ENCODE peak calls at places on chromosomes 4 and X, in five cellular contexts. One of them, this sample, is unnamed.

GRCh38 chr4:76373919-76374552 is 46.9 kb downstream of the CCDC158 start:
- DNase-seq in fibroblast of pulmonary artery: peak; percentile 71
- DNase-seq in fibroblast of mammary gland: peak; percentile 63
- DNase-seq in brain microvascular endothelial cell: peak; percentile 62
- DNase-seq in lower leg skin: no peak
- DNase-seq in this sample: no peak

GRCh38 chr4:107862658-107863057 is 37.9 kb downstream of the SGMS2 start:
- DNase-seq in fibroblast of mammary gland: peak; percentile 86
- DNase-seq in lower leg skin: peak; percentile 23
- DNase-seq in brain microvascular endothelial cell: peak; percentile 79
- DNase-seq in fibroblast of pulmonary artery: peak; percentile 87
- DNase-seq in this sample: no peak

GRCh38 chr4:169009281-169010124 is 552 bp downstream of the CBR4 start:
- DNase-seq in lower leg skin: peak; percentile 62
- DNase-seq in brain microvascular endothelial cell: peak; percentile 51
- DNase-seq in fibroblast of pulmonary artery: peak; percentile 62
- DNase-seq in fibroblast of mammary gland: peak; percentile 65
- DNase-seq in this sample: no peak

GRCh38 chrX:108091878-108092291 is 307 bp downstream of the ATG4A start:
- DNase-seq in brain microvascular endothelial cell: no peak
- DNase-seq in fibroblast of mammary gland: no peak
- DNase-seq in lower leg skin: no peak
- DNase-seq in fibroblast of pulmonary artery: no peak
- DNase-seq in this sample: no peak

GRCh38 chr4:1045595-1046201 is 34.3 kb downstream of the FGFRL1 start:
- DNase-seq in fibroblast of mammary gland: no peak
- DNase-seq in brain microvascular endothelial cell: no peak
- DNase-seq in lower leg skin: no peak
- DNase-seq in fibroblast of pulmonary artery: no peak
- DNase-seq in this sample: no peak

GRCh38 chrX:103554687-103555417 is 30.5 kb upstream of the TCEAL4 start:
- DNase-seq in lower leg skin: no peak
- DNase-seq in fibroblast of mammary gland: peak; percentile 51
- DNase-seq in brain microvascular endothelial cell: peak; percentile 49
- DNase-seq in fibroblast of pulmonary artery: no peak
- DNase-seq in this sample: no peak

GRCh38 chrX:37995428-37995827 is 10.9 kb upstream of the SYTL5 start:
- DNase-seq in fibroblast of pulmonary artery: no peak
- DNase-seq in brain microvascular endothelial cell: no peak
- DNase-seq in fibroblast of mammary gland: no peak
- DNase-seq in lower leg skin: no peak
- DNase-seq in this sample: no peak

GRCh38 chrX:30713061-30713525 is 59.9 kb downstream of the GK start:
- DNase-seq in brain microvascular endothelial cell: peak; percentile 52
- DNase-seq in fibroblast of pulmonary artery: peak; percentile 83
- DNase-seq in lower leg skin: peak; percentile 34
- DNase-seq in fibroblast of mammary gland: peak; percentile 67
- DNase-seq in this sample: peak; percentile 25

GRCh38 chrX:108736509-108737479 is at the start of gene IRS4:
- DNase-seq in lower leg skin: no peak
- DNase-seq in fibroblast of mammary gland: peak; percentile 2
- DNase-seq in fibroblast of pulmonary artery: peak; percentile 11
- DNase-seq in brain microvascular endothelial cell: no peak
- DNase-seq in this sample: no peak

GRCh38 chr4:145177511-145177905 is 2.9 kb downstream of the OTUD4 start:
- DNase-seq in brain microvascular endothelial cell: no peak
- DNase-seq in fibroblast of pulmonary artery: peak; percentile 46
- DNase-seq in lower leg skin: no peak
- DNase-seq in fibroblast of mammary gland: peak; percentile 36
- DNase-seq in this sample: no peak

GRCh38 chr4:112327950-112328349 is 30.8 kb downstream of the ALPK1 start:
- DNase-seq in fibroblast of mammary gland: peak; percentile 69
- DNase-seq in fibroblast of pulmonary artery: peak; percentile 79
- DNase-seq in brain microvascular endothelial cell: peak; percentile 36
- DNase-seq in lower leg skin: no peak
- DNase-seq in this sample: peak; percentile 13

GRCh38 chrX:104435249-104435648 is 130.8 kb upstream of the IL1RAPL2 start:
- DNase-seq in lower leg skin: no peak
- DNase-seq in fibroblast of pulmonary artery: no peak
- DNase-seq in brain microvascular endothelial cell: no peak
- DNase-seq in fibroblast of mammary gland: no peak
- DNase-seq in this sample: no peak

GRCh38 chr4:44916406-44916805 is 190.1 kb upstream of the GNPDA2 start:
- DNase-seq in lower leg skin: no peak
- DNase-seq in fibroblast of pulmonary artery: peak; percentile 59
- DNase-seq in fibroblast of mammary gland: peak; percentile 62
- DNase-seq in brain microvascular endothelial cell: no peak
- DNase-seq in this sample: no peak

GRCh38 chr4:45944000-45944399 is 179.9 kb downstream of the GABRG1 start:
- DNase-seq in fibroblast of mammary gland: no peak
- DNase-seq in brain microvascular endothelial cell: no peak
- DNase-seq in lower leg skin: no peak
- DNase-seq in fibroblast of pulmonary artery: no peak
- DNase-seq in this sample: no peak

GRCh38 chrX:67614006-67614405 is 70.2 kb downstream of the AR start:
- DNase-seq in lower leg skin: no peak
- DNase-seq in brain microvascular endothelial cell: peak; percentile 18
- DNase-seq in fibroblast of mammary gland: no peak
- DNase-seq in fibroblast of pulmonary artery: no peak
- DNase-seq in this sample: no peak

GRCh38 chr4:159384619-159385018 is 281.7 kb downstream of the RAPGEF2 start:
- DNase-seq in fibroblast of mammary gland: no peak
- DNase-seq in brain microvascular endothelial cell: no peak
- DNase-seq in lower leg skin: no peak
- DNase-seq in fibroblast of pulmonary artery: no peak
- DNase-seq in this sample: no peak

GRCh38 chr4:152327606-152328453 is 208.1 kb downstream of the FBXW7 start:
- DNase-seq in lower leg skin: no peak
- DNase-seq in brain microvascular endothelial cell: no peak
- DNase-seq in fibroblast of pulmonary artery: no peak
- DNase-seq in fibroblast of mammary gland: no peak
- DNase-seq in this sample: no peak

GRCh38 chr4:73998040-73999011 is at the start of gene CXCL5:
- DNase-seq in fibroblast of pulmonary artery: peak; percentile 81
- DNase-seq in lower leg skin: no peak
- DNase-seq in brain microvascular endothelial cell: peak; percentile 38
- DNase-seq in fibroblast of mammary gland: peak; percentile 66
- DNase-seq in this sample: peak; percentile 58

GRCh38 chrX:30060718-30061117 is 154.6 kb upstream of the MAGEB2 start:
- DNase-seq in brain microvascular endothelial cell: peak; percentile 8
- DNase-seq in fibroblast of mammary gland: peak; percentile 8
- DNase-seq in lower leg skin: no peak
- DNase-seq in fibroblast of pulmonary artery: peak; percentile 31
- DNase-seq in this sample: no peak

GRCh38 chr4:108811486-108811885 is 48.6 kb upstream of the ETNPPL start:
- DNase-seq in brain microvascular endothelial cell: no peak
- DNase-seq in fibroblast of pulmonary artery: no peak
- DNase-seq in lower leg skin: no peak
- DNase-seq in fibroblast of mammary gland: no peak
- DNase-seq in this sample: no peak

GRCh38 chrX:103878466-103879151 is 46.6 kb upstream of the RAB9B start:
- DNase-seq in fibroblast of pulmonary artery: peak; percentile 82
- DNase-seq in brain microvascular endothelial cell: peak; percentile 54
- DNase-seq in lower leg skin: no peak
- DNase-seq in fibroblast of mammary gland: peak; percentile 65
- DNase-seq in this sample: peak; percentile 14

GRCh38 chr4:112031712-112032328 is 113.4 kb upstream of the FAM241A start:
- DNase-seq in lower leg skin: no peak
- DNase-seq in brain microvascular endothelial cell: peak; percentile 32
- DNase-seq in fibroblast of pulmonary artery: peak; percentile 75
- DNase-seq in fibroblast of mammary gland: peak; percentile 68
- DNase-seq in this sample: peak; percentile 14

GRCh38 chr4:145679991-145680455 is at the start of gene C4orf51:
- DNase-seq in brain microvascular endothelial cell: peak; percentile 42
- DNase-seq in fibroblast of pulmonary artery: peak; percentile 48
- DNase-seq in fibroblast of mammary gland: peak; percentile 73
- DNase-seq in lower leg skin: no peak
- DNase-seq in this sample: peak; percentile 15

GRCh38 chrX:8726031-8726652 is 5.8 kb downstream of the ANOS1 start:
- DNase-seq in fibroblast of mammary gland: peak; percentile 28
- DNase-seq in lower leg skin: no peak
- DNase-seq in brain microvascular endothelial cell: no peak
- DNase-seq in fibroblast of pulmonary artery: no peak
- DNase-seq in this sample: no peak

GRCh38 chr4:69874507-69874906 is 14.6 kb upstream of the SULT1E1 start:
- DNase-seq in brain microvascular endothelial cell: no peak
- DNase-seq in fibroblast of pulmonary artery: no peak
- DNase-seq in fibroblast of mammary gland: no peak
- DNase-seq in lower leg skin: no peak
- DNase-seq in this sample: no peak

GRCh38 chrX:19981987-19982386 is 8.9 kb downstream of the BCLAF3 start:
- DNase-seq in lower leg skin: no peak
- DNase-seq in fibroblast of mammary gland: no peak
- DNase-seq in fibroblast of pulmonary artery: no peak
- DNase-seq in brain microvascular endothelial cell: no peak
- DNase-seq in this sample: no peak

DNA sequence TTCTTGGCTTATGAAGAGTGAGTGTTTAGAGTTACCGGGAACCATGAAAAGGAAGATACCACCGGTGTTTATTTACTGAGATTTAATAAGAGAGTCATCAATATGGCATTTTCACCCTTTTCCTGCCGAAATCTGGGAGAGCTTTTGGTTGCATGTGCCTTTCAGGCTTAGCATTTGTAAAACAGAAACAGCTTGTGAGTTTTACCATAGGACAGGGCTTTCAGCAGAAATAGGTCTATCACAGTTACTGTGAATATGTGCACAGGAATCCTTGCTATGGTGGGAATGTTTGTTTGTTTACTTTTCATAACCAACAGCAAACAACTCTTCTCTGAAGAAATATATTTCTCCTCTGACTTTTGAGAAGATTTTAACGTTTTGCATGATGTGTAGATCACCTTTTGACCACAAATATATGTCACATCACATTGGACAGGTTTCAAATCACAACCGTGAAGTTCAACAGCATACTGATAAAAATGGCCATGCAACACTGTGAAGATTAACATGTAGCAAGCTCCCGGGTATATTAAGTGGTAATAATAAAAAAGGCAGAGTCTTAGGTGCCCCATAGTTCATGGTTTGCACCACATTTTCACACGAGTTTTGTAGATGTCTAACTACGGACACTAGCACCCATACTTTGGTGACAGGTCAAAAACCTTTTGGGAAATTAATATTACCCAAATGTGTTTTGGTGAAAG is 21.3 kb downstream of the ARHGAP24 start:
- DNase-seq in brain microvascular endothelial cell: peak; percentile 2
- DNase-seq in fibroblast of mammary gland: peak; percentile 58
- DNase-seq in lower leg skin: no peak
- DNase-seq in fibroblast of pulmonary artery: peak; percentile 61
- DNase-seq in this sample: no peak
- H3K4me3 ChIP-seq in brain microvascular endothelial cell: no peak overlapping the region
- H3K4me3 ChIP-seq in fibroblast of mammary gland: no peak overlapping the region
- H3K4me3 ChIP-seq in lower leg skin: no peak overlapping the region
- H3K4me3 ChIP-seq in fibroblast of pulmonary artery: peak overlapping the region; percentile 30
- H3K4me3 ChIP-seq in this sample: no peak overlapping the region

DNA sequence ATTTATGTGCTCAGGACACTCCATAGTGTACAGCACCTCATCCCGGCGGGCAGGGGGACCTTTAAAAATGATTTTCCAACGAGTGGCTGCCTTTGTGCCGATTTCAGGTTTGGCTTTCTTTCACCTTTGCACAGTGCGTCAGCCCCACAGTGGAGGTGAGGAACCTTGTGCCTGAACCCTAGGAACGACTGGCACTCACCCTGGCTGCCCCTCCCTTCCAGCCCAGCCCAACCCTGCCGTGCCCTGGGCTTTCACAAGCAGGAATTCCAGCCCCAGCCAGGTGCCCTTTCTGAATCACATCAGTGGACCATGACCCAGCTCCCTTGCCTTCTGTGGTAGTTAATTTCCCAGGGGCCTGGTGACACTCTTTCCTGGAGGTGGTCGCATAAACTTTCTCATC is 1.3 kb downstream of the TMEM164 start:
- DNase-seq in lower leg skin: peak; percentile 21
- DNase-seq in fibroblast of mammary gland: no peak
- DNase-seq in brain microvascular endothelial cell: no peak
- DNase-seq in fibroblast of pulmonary artery: no peak
- DNase-seq in this sample: no peak
- H3K4me3 ChIP-seq in lower leg skin: no peak overlapping the region
- H3K4me3 ChIP-seq in fibroblast of mammary gland: peak overlapping the region; percentile 62
- H3K4me3 ChIP-seq in brain microvascular endothelial cell: no peak overlapping the region
- H3K4me3 ChIP-seq in fibroblast of pulmonary artery: peak overlapping the region; percentile 65
- H3K4me3 ChIP-seq in this sample: peak overlapping the region; percentile 64

GRCh38 chrX:137550561-137551305 is 15.2 kb upstream of the ZIC3 start:
- DNase-seq in fibroblast of mammary gland: no peak
- DNase-seq in lower leg skin: no peak
- DNase-seq in fibroblast of pulmonary artery: no peak
- DNase-seq in brain microvascular endothelial cell: no peak
- DNase-seq in this sample: no peak
- H3K4me3 ChIP-seq in fibroblast of mammary gland: no peak overlapping the region
- H3K4me3 ChIP-seq in lower leg skin: no peak overlapping the region
- H3K4me3 ChIP-seq in fibroblast of pulmonary artery: no peak overlapping the region
- H3K4me3 ChIP-seq in brain microvascular endothelial cell: peak overlapping the region; percentile 15
- H3K4me3 ChIP-seq in this sample: no peak overlapping the region

GRCh38 chr4:137495578-137495977 is 36.7 kb downstream of the PCDH18 start:
- DNase-seq in lower leg skin: no peak
- DNase-seq in fibroblast of mammary gland: no peak
- DNase-seq in fibroblast of pulmonary artery: no peak
- DNase-seq in brain microvascular endothelial cell: no peak
- DNase-seq in this sample: no peak
- H3K4me3 ChIP-seq in lower leg skin: no peak overlapping the region
- H3K4me3 ChIP-seq in fibroblast of mammary gland: no peak overlapping the region
- H3K4me3 ChIP-seq in fibroblast of pulmonary artery: no peak overlapping the region
- H3K4me3 ChIP-seq in brain microvascular endothelial cell: no peak overlapping the region
- H3K4me3 ChIP-seq in this sample: no peak overlapping the region

DNA sequence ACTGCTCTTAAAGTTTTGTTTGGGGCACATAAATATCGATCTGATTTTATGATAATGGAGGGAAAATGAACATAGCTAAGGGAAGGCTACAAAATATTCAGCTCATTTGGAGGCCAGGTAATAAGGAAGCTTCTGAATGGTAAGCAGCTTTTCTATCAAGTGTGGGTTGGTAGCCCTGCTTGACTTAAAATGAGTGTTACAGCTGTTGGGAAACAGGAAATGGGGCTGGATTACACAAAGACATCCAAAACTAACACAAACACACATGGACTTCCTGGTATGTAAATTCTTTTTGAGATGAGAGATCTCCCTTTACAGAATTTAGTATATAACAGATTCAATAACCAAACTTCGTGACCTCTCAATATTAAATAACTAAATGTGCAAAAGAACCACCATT is 58.0 kb downstream of the FGF16 start:
- DNase-seq in lower leg skin: no peak
- DNase-seq in fibroblast of mammary gland: peak; percentile 53
- DNase-seq in fibroblast of pulmonary artery: peak; percentile 73
- DNase-seq in brain microvascular endothelial cell: peak; percentile 34
- DNase-seq in this sample: peak; percentile 25
- H3K4me3 ChIP-seq in lower leg skin: no peak overlapping the region
- H3K4me3 ChIP-seq in fibroblast of mammary gland: no peak overlapping the region
- H3K4me3 ChIP-seq in fibroblast of pulmonary artery: no peak overlapping the region
- H3K4me3 ChIP-seq in brain microvascular endothelial cell: no peak overlapping the region
- H3K4me3 ChIP-seq in this sample: no peak overlapping the region

This sample was measured in skeletal muscle cell.